ENCODE peak calls at places on chromosomes 11 and 22, in six cellular contexts. F is dorsolateral prefrontal cortex, I is neural progenitor cell, P is ovary, D is right atrium auricular region, H is SK-N-SH. G is an unnamed sample.

GRCh38 chr11:64990222-64990918 is 6.4 kb downstream of the BATF2 start:
- DNase-seq in F (no peak), I (no peak), P (no peak), D (peak; percentile 73), H (no peak), G (peak; percentile 58)

GRCh38 chr11:72221386-72221785 is 3.2 kb upstream of the INPPL1 start:
- DNase-seq in F (no peak), I (no peak), P (no peak), D (peak; percentile 59), H (no peak), G (no peak)

GRCh38 chr22:19488884-19489843 is 9.4 kb downstream of the CDC45 start:
- DNase-seq in F (no peak), I (no peak), P (no peak), D (no peak), H (peak; percentile 57), G (no peak)

GRCh38 chr11:102346748-102347525 is at the start of gene BIRC2:
- DNase-seq in F (peak; percentile 92), I (peak; percentile 98), P (peak; percentile 96), D (peak; percentile 92), H (peak; percentile 93), G (peak; percentile 96)

GRCh38 chr22:19817561-19818263 is 37.0 kb downstream of the GNB1L start:
- DNase-seq in F (peak; percentile 28), I (no peak), P (no peak), D (peak; percentile 53), H (no peak), G (peak; percentile 74)

GRCh38 chr22:47795477-47796127 is 1033.2 kb downstream of the TBC1D22A start:
- DNase-seq in F (no peak), I (peak; percentile 15), P (no peak), D (peak; percentile 48), H (no peak), G (no peak)

GRCh38 chr11:8426076-8426475 is 162.4 kb upstream of the LMO1 start:
- DNase-seq in F (peak; percentile 30), I (no peak), P (no peak), D (no peak), H (no peak), G (no peak)

GRCh38 chr11:128467610-128468041 is 119.7 kb downstream of the ETS1 start:
- DNase-seq in F (no peak), I (no peak), P (no peak), D (peak; percentile 86), H (no peak), G (no peak)

GRCh38 chr11:118820412-118821357 is 29.7 kb upstream of the DDX6 start:
- DNase-seq in F (peak; percentile 51), I (peak; percentile 12), P (no peak), D (peak; percentile 76), H (peak; percentile 31), G (peak; percentile 78)

GRCh38 chr11:65170058-65170534 is at the start of gene SPDYC:
- DNase-seq in F (no peak), I (no peak), P (no peak), D (no peak), H (no peak), G (no peak)

GRCh38 chr11:26851696-26852095 is 129.8 kb upstream of the SLC5A12 start:
- DNase-seq in F (no peak), I (no peak), P (no peak), D (no peak), H (no peak), G (no peak)

GRCh38 chr22:24156146-24156914 is 25.0 kb upstream of the SUSD2 start:
- DNase-seq in F (no peak), I (peak; percentile 71), P (no peak), D (no peak), H (peak; percentile 82), G (peak; percentile 70)

GRCh38 chr11:104161751-104162450 is 2.0 kb downstream of the PDGFD start:
- DNase-seq in F (no peak), I (no peak), P (no peak), D (no peak), H (no peak), G (no peak)

GRCh38 chr11:104163100-104164027 is 583 bp downstream of the PDGFD start:
- DNase-seq in F (peak; percentile 47), I (peak; percentile 48), P (peak; percentile 67), D (no peak), H (peak; percentile 25), G (no peak)

GRCh38 chr11:104159356-104159755 is 4.6 kb downstream of the PDGFD start:
- DNase-seq in F (no peak), I (no peak), P (no peak), D (no peak), H (no peak), G (no peak)

GRCh38 chr11:104165014-104165413 is 1.1 kb upstream of the PDGFD start:
- DNase-seq in F (no peak), I (peak; percentile 2), P (no peak), D (no peak), H (no peak), G (no peak)

DNA sequence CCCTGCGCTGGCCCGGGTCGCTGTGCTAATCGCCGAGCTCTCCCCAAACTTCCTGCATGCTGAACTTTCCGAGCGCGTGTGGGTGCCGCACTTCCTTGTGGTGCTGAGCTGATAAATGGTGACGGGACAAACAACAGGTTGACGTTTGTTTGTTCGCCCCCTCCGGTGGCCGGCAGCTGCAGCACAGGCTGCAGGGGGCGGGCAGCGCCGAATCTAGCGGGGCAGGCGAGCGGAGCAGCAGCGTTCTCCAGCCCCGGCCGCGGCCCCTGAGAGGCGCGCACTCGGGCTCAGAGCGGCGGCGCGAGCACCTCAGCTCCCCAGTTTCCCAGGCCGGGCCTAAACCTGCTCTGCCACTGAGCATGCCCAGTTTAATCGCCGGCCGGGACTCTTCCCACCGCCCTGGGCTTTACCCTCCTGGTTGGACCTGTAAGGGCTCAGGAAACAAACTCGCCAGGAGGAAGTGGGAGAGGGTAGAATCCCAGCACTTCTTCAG is at the start of gene PDGFD:
- DNase-seq in F (peak; percentile 30), I (peak; percentile 93), P (peak; percentile 83), D (peak; percentile 72), H (peak; percentile 86), G (peak; percentile 59)
- TF ChIP-seq CTCF in F (no peak), I (peak; percentile 64), P (peak; percentile 20), D (no peak), H (peak; percentile 53), G (peak; percentile 28)

GRCh38 chr11:17719028-17719939 is at the start of gene MYOD1:
- DNase-seq in F (no peak), I (peak; percentile 70), P (no peak), D (no peak), H (peak; percentile 70), G (no peak)

GRCh38 chr11:17716807-17717206 is 2.6 kb upstream of the MYOD1 start:
- DNase-seq in F (no peak), I (no peak), P (no peak), D (no peak), H (no peak), G (no peak)

GRCh38 chr11:17718510-17718962 is 835 bp upstream of the MYOD1 start:
- DNase-seq in F (no peak), I (no peak), P (no peak), D (no peak), H (no peak), G (no peak)

GRCh38 chr11:17719940-17720795 is 797 bp downstream of the MYOD1 start:
- DNase-seq in F (no peak), I (peak; percentile 89), P (no peak), D (no peak), H (peak; percentile 83), G (no peak)

GRCh38 chr11:17718015-17718414 is 1.4 kb upstream of the MYOD1 start:
- DNase-seq in F (no peak), I (no peak), P (no peak), D (no peak), H (no peak), G (no peak)
- H3K27me3 ChIP-seq in F (peaks cover 80% of the 10 kb centered on the region), I (peaks cover 100% of the 10 kb centered on the region), P (no peaks in the 10 kb centered on the region), D (peaks cover 14% of the 10 kb centered on the region), H (peaks cover 64% of the 10 kb centered on the region), G (peaks cover 72% of the 10 kb centered on the region)

GRCh38 chr11:10026514-10026913 is 267.5 kb downstream of the SBF2 start:
- DNase-seq in F (no peak), I (no peak), P (no peak), D (no peak), H (no peak), G (no peak)

GRCh38 chr11:10030122-10030490 is 263.9 kb downstream of the SBF2 start:
- DNase-seq in F (no peak), I (no peak), P (no peak), D (no peak), H (no peak), G (no peak)

GRCh38 chr11:10032991-10033390 is 261.0 kb downstream of the SBF2 start:
- DNase-seq in F (no peak), I (no peak), P (no peak), D (no peak), H (no peak), G (no peak)

DNA sequence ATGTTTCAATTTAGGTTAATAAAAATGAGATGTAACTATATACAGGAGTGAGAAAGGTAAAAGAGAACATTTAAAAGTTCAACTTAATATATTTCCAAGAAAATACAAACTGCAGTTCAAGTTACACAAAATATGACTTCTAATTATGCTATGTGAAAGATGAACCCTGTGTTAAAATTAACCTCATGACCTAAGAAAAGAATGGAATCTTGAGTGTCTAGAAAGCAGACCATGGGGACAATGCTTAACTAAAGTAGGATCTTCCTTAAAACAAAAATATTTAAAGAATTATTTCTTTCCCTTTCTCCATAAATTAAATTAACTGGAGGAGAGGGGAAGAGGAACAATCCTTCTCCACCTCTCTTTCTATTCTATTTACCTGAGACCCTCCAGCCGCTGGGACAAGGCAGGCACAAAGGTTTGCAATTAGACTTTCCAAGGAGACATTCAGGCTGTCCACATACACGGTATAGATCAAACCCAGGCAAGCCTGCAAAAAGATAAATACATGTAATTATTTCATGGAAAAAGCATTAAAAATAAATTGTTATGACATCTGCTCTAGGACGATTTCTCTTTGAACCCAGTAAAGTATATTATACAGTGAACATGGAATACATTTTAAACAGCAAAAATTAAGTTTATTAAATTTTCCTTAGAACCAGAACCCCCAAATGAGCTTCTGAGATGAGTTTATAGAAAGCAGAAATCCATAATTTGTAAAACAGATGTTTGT is 264.5 kb downstream of the SBF2 start:
- DNase-seq in F (no peak), I (no peak), P (no peak), D (no peak), H (peak; percentile 40), G (no peak)
- H3K27ac ChIP-seq in F (no peak overlapping the region), I (no peak overlapping the region), P (no peak overlapping the region), D (no peak overlapping the region), H (no peak overlapping the region), G (no peak overlapping the region)

GRCh38 chr22:30268331-30268730 is 1.7 kb upstream of the OSM start:
- DNase-seq in F (no peak), I (no peak), P (no peak), D (no peak), H (no peak), G (no peak)
- TF ChIP-seq CTCF in F (no peak), I (no peak), P (no peak), D (no peak), H (no peak), G (no peak)

G was measured in lower lobe of right lung.